ENCODE peak calls at places on chromosomes 7 and 10, in seven cellular contexts. N, F, J, Q, V, A and O are unnamed samples.

GRCh38 chr7:48004023-48004422 is 24.6 kb upstream of the HUS1 start:
- DNase-seq in N (no peak), F (peak; percentile 69), J (no peak), Q (no peak), V (no peak), A (no peak), O (no peak)

GRCh38 chr7:70384891-70385290 is 747.1 kb upstream of the GALNT17 start:
- DNase-seq in N (no peak), F (no peak), J (no peak), Q (peak; percentile 82), V (no peak), A (no peak), O (no peak)

GRCh38 chr10:59971915-59972314 is 65.6 kb upstream of the CCDC6 start:
- DNase-seq in N (no peak), F (no peak), J (peak; percentile 72), Q (no peak), V (peak; percentile 35), A (no peak), O (peak; percentile 16)

GRCh38 chr10:63681965-63682704 is 160.9 kb downstream of the REEP3 start:
- DNase-seq in N (no peak), F (no peak), J (peak; percentile 58), Q (peak; percentile 90), V (no peak), A (no peak), O (no peak)

GRCh38 chr7:41955475-41956243 is 252.8 kb upstream of the INHBA start:
- DNase-seq in N (no peak), F (no peak), J (peak; percentile 97), Q (peak; percentile 100), V (peak; percentile 91), A (peak; percentile 69), O (no peak)

GRCh38 chr7:118232837-118233236 is 8.3 kb downstream of the ANKRD7 start:
- DNase-seq in N (no peak), F (no peak), J (peak; percentile 2), Q (peak; percentile 24), V (peak; percentile 8), A (no peak), O (no peak)

GRCh38 chr7:120741371-120742042 is 116.4 kb downstream of the TSPAN12 start:
- DNase-seq in N (no peak), F (no peak), J (no peak), Q (no peak), V (no peak), A (no peak), O (no peak)

GRCh38 chr7:131249003-131249402 is 78.7 kb upstream of the MKLN1 start:
- DNase-seq in N (no peak), F (no peak), J (peak; percentile 73), Q (peak; percentile 99), V (no peak), A (no peak), O (no peak)

GRCh38 chr10:42475168-42476098 is 162.9 kb downstream of the ZNF33B start:
- DNase-seq in N (peak; percentile 85), F (no peak), J (peak; percentile 78), Q (peak; percentile 36), V (no peak), A (peak; percentile 2), O (peak; percentile 86)

GRCh38 chr7:118104812-118105441 is 79.0 kb upstream of the LSM8 start:
- DNase-seq in N (peak; percentile 15), F (peak; percentile 9), J (peak; percentile 54), Q (peak; percentile 33), V (no peak), A (peak; percentile 31), O (peak; percentile 6)

GRCh38 chr10:60238408-60239100 is 151.1 kb downstream of the ANK3 start:
- DNase-seq in N (peak; percentile 2), F (peak; percentile 85), J (peak; percentile 89), Q (peak; percentile 49), V (peak; percentile 37), A (peak; percentile 74), O (peak; percentile 18)

GRCh38 chr7:109387530-109387929 is 817.9 kb downstream of the DNAJB9 start:
- DNase-seq in N (no peak), F (no peak), J (no peak), Q (no peak), V (no peak), A (no peak), O (peak; percentile 7)

GRCh38 chr10:31101123-31101522 is 69.5 kb upstream of the ZNF438 start:
- DNase-seq in N (peak; percentile 85), F (no peak), J (peak; percentile 80), Q (peak; percentile 88), V (no peak), A (no peak), O (no peak)

GRCh38 chr7:141792526-141792925 is 2.5 kb downstream of the TAS2R5 start:
- DNase-seq in N (no peak), F (no peak), J (peak; percentile 19), Q (peak; percentile 13), V (no peak), A (no peak), O (no peak)

GRCh38 chr10:93751832-93752231 is 5.9 kb upstream of the LGI1 start:
- DNase-seq in N (peak; percentile 34), F (peak; percentile 26), J (peak; percentile 22), Q (peak; percentile 49), V (peak; percentile 70), A (peak; percentile 72), O (peak; percentile 55)

GRCh38 chr10:118408145-118408544 is 66.0 kb upstream of the FAM204A start:
- DNase-seq in N (no peak), F (no peak), J (no peak), Q (no peak), V (no peak), A (no peak), O (no peak)

GRCh38 chr10:27646194-27646593 is 99.4 kb downstream of the MKX start:
- DNase-seq in N (no peak), F (no peak), J (no peak), Q (peak; percentile 81), V (no peak), A (no peak), O (no peak)

GRCh38 chr10:69069090-69070042 is 18.5 kb upstream of the SRGN start:
- DNase-seq in N (no peak), F (no peak), J (no peak), Q (no peak), V (no peak), A (peak; percentile 46), O (no peak)

GRCh38 chr7:27709137-27710075 is 30.6 kb upstream of the TAX1BP1 start:
- DNase-seq in N (no peak), F (no peak), J (peak; percentile 79), Q (peak; percentile 73), V (no peak), A (no peak), O (peak; percentile 26)

GRCh38 chr7:68147621-68148238 is 1151.1 kb downstream of the TYW1 start:
- DNase-seq in N (no peak), F (no peak), J (no peak), Q (no peak), V (no peak), A (no peak), O (peak; percentile 58)

GRCh38 chr10:9709849-9710248 is 1307.8 kb upstream of the CELF2 start:
- DNase-seq in N (no peak), F (no peak), J (no peak), Q (no peak), V (no peak), A (no peak), O (no peak)

GRCh38 chr10:8229153-8229552 is 174.7 kb downstream of the GATA3 start:
- DNase-seq in N (no peak), F (no peak), J (peak; percentile 18), Q (no peak), V (no peak), A (no peak), O (no peak)
- TF ChIP-seq EZH2phosphoT487 in N (no peak), F (no peak), J (no peak), Q (no peak), V (no peak), A (no peak), O (no peak)

GRCh38 chr10:132507956-132508490 is 29.6 kb upstream of the INPP5A start:
- DNase-seq in N (no peak), F (no peak), J (no peak), Q (no peak), V (no peak), A (no peak), O (peak; percentile 7)

GRCh38 chr10:132509506-132510173 is 27.9 kb upstream of the INPP5A start:
- DNase-seq in N (no peak), F (no peak), J (no peak), Q (no peak), V (no peak), A (no peak), O (peak; percentile 10)

GRCh38 chr10:132507467-132507955 is 30.1 kb upstream of the INPP5A start:
- DNase-seq in N (no peak), F (no peak), J (no peak), Q (no peak), V (no peak), A (no peak), O (peak; percentile 4)

GRCh38 chr10:132510174-132510611 is 27.4 kb upstream of the INPP5A start:
- DNase-seq in N (no peak), F (no peak), J (no peak), Q (no peak), V (no peak), A (no peak), O (peak; percentile 17)

GRCh38 chr10:132508497-132509443 is 28.8 kb upstream of the INPP5A start:
- DNase-seq in N (no peak), F (no peak), J (no peak), Q (no peak), V (no peak), A (no peak), O (peak; percentile 12)
- TF ChIP-seq EZH2phosphoT487 in N (no peak), F (no peak), J (no peak), Q (no peak), V (no peak), A (no peak), O (no peak)

GRCh38 chr10:86671419-86671818 is 3.1 kb downstream of the LDB3 start:
- DNase-seq in N (no peak), F (no peak), J (peak; percentile 32), Q (no peak), V (no peak), A (no peak), O (no peak)
- TF ChIP-seq EZH2phosphoT487 in N (no peak), F (no peak), J (no peak), Q (no peak), V (no peak), A (no peak), O (no peak)

GRCh38 chr7:15123901-15124300 is 221.3 kb upstream of the DGKB start:
- DNase-seq in N (no peak), F (no peak), J (peak; percentile 46), Q (no peak), V (no peak), A (no peak), O (no peak)
- TF ChIP-seq EZH2phosphoT487 in N (no peak), F (no peak), J (no peak), Q (no peak), V (no peak), A (no peak), O (no peak)